ENCODE peak calls at places on chromosomes 5 and 9, in four cellular contexts. P is A549, T is K562, O is HepG2. C is an unnamed sample.

GRCh38 chr5:145510769-145511168 is 324.4 kb downstream of the PRELID2 start:
- DNase-seq in T (no peak), P (no peak), O (no peak), C (no peak)

GRCh38 chr9:90870646-90871326 is 69.2 kb downstream of the SYK start:
- DNase-seq in T (peak), P (peak), O (peak), C (no peak)

GRCh38 chr9:6794936-6795335 is 37.2 kb downstream of the KDM4C start:
- DNase-seq in T (no peak), P (no peak), O (no peak), C (no peak)

GRCh38 chr9:5122542-5122941 is 62.9 kb downstream of the INSL6 start:
- DNase-seq in P (no peak), T (no peak), O (no peak), C (no peak)

GRCh38 chr9:13244190-13244589 is 35.3 kb downstream of the MPDZ start:
- DNase-seq in P (no peak), T (no peak), O (no peak), C (no peak)

GRCh38 chr5:169691473-169691872 is 54.4 kb downstream of the DOCK2 start:
- DNase-seq in O (no peak), T (no peak), P (no peak), C (no peak)

GRCh38 chr5:122352331-122352730 is 40.3 kb downstream of the SNCAIP start:
- DNase-seq in P (no peak), O (no peak), T (no peak), C (no peak)

GRCh38 chr9:15299374-15299939 is 7.6 kb downstream of the TTC39B start:
- DNase-seq in P (no peak), O (no peak), T (no peak), C (no peak)

GRCh38 chr5:94469889-94470288 is 148.5 kb downstream of the KIAA0825 start:
- DNase-seq in T (no peak), O (no peak), P (no peak), C (no peak)

GRCh38 chr5:96726802-96727201 is 64.6 kb downstream of the CAST start:
- DNase-seq in P (no peak), O (no peak), T (no peak), C (no peak)

GRCh38 chr9:81671880-81672280 is 17.5 kb downstream of the TLE1 start:
- DNase-seq in P (no peak), O (no peak), T (no peak), C (no peak)

GRCh38 chr9:37371565-37372464 is 50.7 kb upstream of the GRHPR start:
- DNase-seq in P (no peak), O (no peak), T (no peak), C (no peak)

GRCh38 chr5:153813871-153814270 is 224.8 kb downstream of the FAM114A2 start:
- DNase-seq in P (no peak), O (no peak), T (no peak), C (no peak)

GRCh38 chr5:132663771-132664695 is 6.1 kb downstream of the IL13 start:
- DNase-seq in O (no peak), P (no peak), T (peak), C (no peak)

GRCh38 chr5:37668524-37669047 is 171.3 kb downstream of the GDNF start:
- DNase-seq in T (peak), P (peak), O (peak), C (no peak)

GRCh38 chr5:142320851-142321560 is 3.8 kb downstream of the SPRY4 start:
- DNase-seq in P (no peak), O (no peak), T (peak), C (no peak)

GRCh38 chr5:59640411-59640810 is 253.1 kb downstream of the PDE4D start:
- DNase-seq in O (no peak), P (no peak), T (no peak), C (no peak)

GRCh38 chr5:153209687-153210086 is 280.8 kb upstream of the GRIA1 start:
- DNase-seq in O (no peak), P (no peak), T (no peak), C (no peak)

GRCh38 chr5:115372121-115372520 is 75.7 kb upstream of the CCDC112 start:
- DNase-seq in O (no peak), T (no peak), P (no peak), C (no peak)

GRCh38 chr5:149424371-149425315 is 45.6 kb upstream of the IL17B start:
- DNase-seq in P (no peak), O (no peak), T (no peak), C (peak)

GRCh38 chr5:83718195-83718825 is 2.3 kb downstream of the HAPLN1 start:
- DNase-seq in O (peak), P (peak), T (peak), C (peak)

GRCh38 chr5:142235050-142235797 is 89.6 kb downstream of the SPRY4 start:
- DNase-seq in O (no peak), T (no peak), P (no peak), C (peak)

GRCh38 chr5:96433066-96433447 is at the start of gene PCSK1:
- DNase-seq in P (no peak), O (no peak), T (no peak), C (peak)

GRCh38 chr9:117073539-117074336 is 341.1 kb downstream of the ASTN2 start:
- DNase-seq in T (peak), P (peak), O (peak), C (peak)

GRCh38 chr5:142322403-142322746 is 2.4 kb downstream of the SPRY4 start:
- DNase-seq in O (no peak), T (no peak), P (no peak), C (no peak)

GRCh38 chr9:126690431-126691051 is 76.8 kb downstream of the LMX1B start:
- DNase-seq in P (peak), O (no peak), T (peak), C (peak)

GRCh38 chr5:142743677-142744441 is 26.3 kb upstream of the ARHGAP26 start:
- DNase-seq in T (no peak), O (no peak), P (no peak), C (no peak)

GRCh38 chr5:5616247-5616895 is 193.9 kb downstream of the ICE1 start:
- DNase-seq in O (no peak), P (no peak), T (no peak), C (no peak)

GRCh38 chr9:131650254-131650653 is 89.6 kb downstream of the RAPGEF1 start:
- DNase-seq in P (peak), T (no peak), O (no peak), C (no peak)

GRCh38 chr9:1331546-1331945 is 281.4 kb downstream of the DMRT2 start:
- DNase-seq in O (no peak), P (no peak), T (no peak), C (no peak)

GRCh38 chr5:59356813-59357381 is 536.6 kb downstream of the PDE4D start:
- DNase-seq in P (peak), O (no peak), T (no peak), C (peak)

GRCh38 chr5:59712836-59713487 is 180.6 kb downstream of the PDE4D start:
- DNase-seq in P (peak), O (no peak), T (no peak), C (no peak)

GRCh38 chr5:98927988-98928801 is 612 bp downstream of the CHD1 start:
- DNase-seq in T (peak), O (peak), P (peak), C (peak)

GRCh38 chr5:171808453-171808852 is 22.8 kb downstream of the SMIM23 start:
- DNase-seq in O (no peak), T (no peak), P (no peak), C (no peak)

GRCh38 chr5:52580921-52581320 is 206.8 kb upstream of the ITGA1 start:
- DNase-seq in T (no peak), P (no peak), O (no peak), C (no peak)

GRCh38 chr9:26301046-26301445 is 591.6 kb downstream of the CAAP1 start:
- DNase-seq in O (no peak), T (no peak), P (no peak), C (no peak)

GRCh38 chr9:26296910-26297309 is 595.7 kb downstream of the CAAP1 start:
- DNase-seq in O (no peak), P (no peak), T (no peak), C (no peak)

DNA sequence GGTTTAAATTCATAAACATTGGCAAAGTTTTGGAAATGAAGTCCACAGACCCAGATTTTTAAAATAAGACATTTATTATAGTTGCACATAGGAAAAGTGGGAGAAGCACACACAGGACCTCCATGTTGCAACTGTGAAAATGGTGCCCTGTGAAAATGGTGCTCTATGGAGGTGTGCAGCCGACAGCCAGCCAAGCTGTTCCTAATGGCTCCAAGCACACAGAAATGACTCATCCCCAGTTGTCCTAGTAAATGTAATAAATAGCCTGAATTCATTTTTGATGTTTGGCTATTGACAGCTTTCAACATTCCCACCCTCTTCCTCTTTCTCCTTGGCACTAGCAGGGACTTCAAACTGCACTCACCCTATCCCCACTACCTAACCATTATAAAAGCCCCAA is 590.9 kb downstream of the CAAP1 start:
- DNase-seq in O (no peak), P (no peak), T (no peak), C (no peak)
- TF ChIP-seq HMGXB4 in O (no peak), P (no peak), T (no peak), C (no peak)

GRCh38 chr9:137172907-137173794 is 1.3 kb upstream of the TMEM210 start:
- DNase-seq in P (no peak), O (no peak), T (no peak), C (no peak)
- TF ChIP-seq HMGXB4 in P (no peak), O (no peak), T (no peak), C (no peak)

DNA sequence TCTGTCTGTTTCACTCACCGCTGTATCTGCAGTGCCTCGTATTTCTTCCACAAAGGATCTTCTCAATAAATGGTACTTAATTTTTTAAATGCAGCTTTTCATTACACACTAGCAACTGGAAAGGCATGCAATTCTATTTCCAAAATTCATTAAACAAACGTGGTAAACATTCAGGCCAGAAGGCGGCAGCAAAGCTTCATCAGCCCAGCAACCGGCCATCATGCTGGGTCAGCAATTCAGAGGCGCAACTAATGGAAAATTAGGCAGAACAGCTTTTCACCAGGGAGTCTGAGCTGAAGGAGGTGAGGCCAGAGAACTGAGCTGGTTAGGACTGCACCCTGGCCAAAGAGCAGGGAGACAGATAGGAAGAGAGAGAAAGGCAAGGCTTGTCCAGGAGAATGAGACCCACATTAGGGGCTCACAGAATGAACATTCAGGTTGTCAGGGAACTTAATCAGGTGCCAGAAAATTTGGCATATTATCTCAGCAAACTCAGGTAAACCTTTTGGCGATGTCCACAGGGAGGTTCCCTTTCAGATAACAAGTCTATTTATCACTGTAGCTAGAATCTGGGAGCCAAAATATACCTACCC is 17.7 kb upstream of the RNF180 start:
- DNase-seq in O (peak), T (peak), P (peak), C (peak)
- TF ChIP-seq HMGXB4 in O (no peak), T (no peak), P (no peak), C (no peak)

DNA sequence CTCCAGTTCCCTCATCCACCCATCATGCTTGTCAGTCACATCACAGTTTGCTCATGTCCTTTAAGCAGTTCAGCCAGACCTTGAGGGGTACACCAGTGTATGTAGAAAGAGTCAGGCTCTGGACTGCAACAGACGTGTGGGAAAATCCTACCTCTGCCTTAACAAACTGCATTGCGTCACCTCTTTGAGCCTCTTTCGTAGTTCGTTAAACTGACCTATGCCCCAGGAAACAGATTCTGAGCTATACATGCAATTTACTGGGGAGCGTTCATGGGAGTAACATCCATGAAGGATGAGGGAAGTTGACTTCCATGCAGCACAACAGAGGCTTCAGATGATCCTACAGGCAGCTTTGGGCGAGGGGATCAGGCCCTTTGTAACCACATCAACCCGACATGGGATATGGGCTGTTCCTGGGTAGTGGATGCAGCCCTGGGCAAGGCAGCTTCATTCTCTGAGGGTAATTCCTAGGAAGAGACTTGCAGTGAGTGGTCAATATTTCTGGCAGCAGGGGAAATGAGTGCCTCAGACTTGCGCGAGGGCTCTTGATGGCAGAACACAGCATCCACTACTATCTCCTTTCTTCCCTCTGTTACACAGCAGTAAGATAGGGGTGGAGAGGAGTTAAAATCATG is 4.3 kb downstream of the SPINK4 start:
- DNase-seq in T (no peak), O (peak), P (no peak), C (no peak)
- TF ChIP-seq HMGXB4 in T (no peak), O (no peak), P (no peak), C (no peak)

DNA sequence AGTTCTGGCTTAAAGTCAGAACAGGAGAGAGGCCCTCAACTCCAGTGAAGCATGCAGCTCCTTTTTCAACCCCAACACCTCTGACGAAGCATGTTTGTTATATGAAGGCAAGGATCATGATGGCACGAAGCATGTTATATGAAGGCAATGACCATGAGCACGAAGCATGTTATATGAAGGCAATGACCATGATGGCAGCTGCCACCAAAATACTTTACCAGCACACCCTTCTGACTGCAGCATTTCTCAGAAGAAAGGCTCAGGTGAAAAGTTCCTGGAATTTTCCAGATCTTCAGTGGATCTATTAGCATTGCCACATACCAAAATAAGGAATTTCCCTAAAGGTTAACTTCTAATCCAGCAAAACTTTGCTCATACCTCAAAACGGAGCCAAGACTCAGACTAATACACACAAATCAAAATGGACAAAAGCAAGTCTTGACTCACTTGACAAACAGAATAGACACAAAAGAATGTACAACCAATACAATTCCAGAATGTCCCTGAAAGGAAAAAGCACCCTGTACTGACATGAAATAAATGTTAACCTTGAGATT is 217.4 kb downstream of the FANCC start:
- DNase-seq in P (no peak), T (no peak), O (no peak), C (no peak)
- TF ChIP-seq HMGXB4 in P (no peak), T (no peak), O (no peak), C (no peak)

C was measured in WTC11.